ENCODE peak calls at places on chromosomes 11 and 22, in eight cellular contexts. R, S, X, D, Y, O, E and P are unnamed samples. For H3K9me3, the result is how much of the 10 kb centered on the place peaks cover.

GRCh38 chr11:1757861-1758610 is 5.7 kb downstream of the CTSD start:
- DNase-seq in R (no peak), D (peak), Y (no peak), X (no peak), O (no peak), S (no peak), E (no peak), P (peak)

GRCh38 chr11:118497831-118498230 is 29.4 kb upstream of the TTC36 start:
- DNase-seq in R (peak), D (no peak), O (no peak), E (no peak), X (no peak), Y (no peak), S (no peak), P (no peak)

GRCh38 chr22:33803371-33803770 is 116.9 kb downstream of the LARGE1 start:
- DNase-seq in X (no peak), E (no peak), R (peak), S (no peak), Y (no peak), O (peak), D (no peak), P (no peak)

GRCh38 chr22:22887621-22888503 is at the start of gene IGLL5:
- DNase-seq in R (no peak), Y (no peak), X (no peak), D (no peak), S (no peak), E (no peak), O (no peak), P (no peak)

GRCh38 chr11:21625982-21626381 is 566.9 kb upstream of the ANO5 start:
- DNase-seq in X (no peak), O (no peak), D (no peak), E (peak), Y (no peak), R (no peak), S (no peak), P (no peak)

GRCh38 chr11:8785457-8785856 is 102.9 kb downstream of the RPL27A start:
- DNase-seq in S (no peak), X (no peak), R (no peak), Y (no peak), D (no peak), O (no peak), E (no peak), P (no peak)

GRCh38 chr22:36292823-36293530 is 40.0 kb downstream of the APOL1 start:
- DNase-seq in E (no peak), X (no peak), D (peak), R (no peak), S (peak), Y (no peak), O (no peak), P (no peak)

GRCh38 chr11:34840736-34841386 is 75.3 kb downstream of the APIP start:
- DNase-seq in R (peak), S (no peak), Y (no peak), E (no peak), D (no peak), O (no peak), X (peak), P (peak)

GRCh38 chr22:43985532-43985931 is 30.3 kb downstream of the SAMM50 start:
- DNase-seq in R (no peak), S (no peak), D (no peak), Y (no peak), X (no peak), E (no peak), O (no peak), P (no peak)

GRCh38 chr22:32761251-32761903 is 40.1 kb upstream of the TIMP3 start:
- DNase-seq in R (peak), X (no peak), E (peak), S (no peak), Y (no peak), D (no peak), O (peak), P (no peak)

GRCh38 chr22:32826537-32826936 is 25.0 kb downstream of the TIMP3 start:
- DNase-seq in E (no peak), S (no peak), Y (no peak), R (no peak), X (no peak), D (no peak), O (no peak), P (no peak)

GRCh38 chr11:61972112-61972795 is 4.8 kb upstream of the FTH1 start:
- DNase-seq in D (peak), O (no peak), X (no peak), Y (no peak), E (no peak), R (no peak), S (no peak), P (no peak)

GRCh38 chr11:18014876-18015275 is 2.0 kb upstream of the SERGEF start:
- DNase-seq in Y (no peak), S (no peak), D (no peak), O (no peak), R (no peak), E (no peak), X (no peak), P (no peak)

GRCh38 chr22:28279888-28280287 is 360.8 kb upstream of the PITPNB start:
- DNase-seq in Y (no peak), R (peak), D (no peak), S (no peak), X (no peak), O (peak), E (no peak), P (no peak)

GRCh38 chr11:77084581-77085191 is 17.9 kb downstream of the CAPN5 start:
- DNase-seq in O (no peak), R (no peak), Y (no peak), D (peak), E (peak), S (no peak), X (no peak), P (no peak)

GRCh38 chr11:115944596-115944995 is 440.4 kb upstream of the CADM1 start:
- DNase-seq in D (no peak), X (no peak), S (no peak), E (no peak), R (no peak), Y (no peak), O (no peak), P (no peak)

GRCh38 chr22:37020192-37020479 is 594 bp downstream of the MPST start:
- DNase-seq in S (no peak), X (no peak), R (peak), O (no peak), Y (no peak), D (no peak), E (peak), P (no peak)

GRCh38 chr11:130691581-130691980 is 224.7 kb downstream of the SNX19 start:
- DNase-seq in Y (no peak), S (no peak), X (no peak), D (no peak), O (no peak), R (no peak), E (no peak), P (no peak)

GRCh38 chr11:4983851-4984250 is 10.8 kb upstream of the OR51L1 start:
- DNase-seq in D (no peak), S (no peak), X (no peak), O (no peak), E (no peak), R (no peak), Y (no peak), P (no peak)

GRCh38 chr11:34345012-34345804 is 12.6 kb downstream of the ABTB2 start:
- DNase-seq in Y (no peak), D (no peak), X (peak), E (no peak), O (no peak), S (peak), R (peak), P (no peak)

GRCh38 chr11:127199306-127199801 is 198.8 kb upstream of the KIRREL3 start:
- DNase-seq in O (no peak), S (no peak), E (no peak), Y (no peak), R (no peak), D (no peak), X (no peak), P (no peak)

GRCh38 chr22:31179345-31179744 is 19.4 kb downstream of the RNF185 start:
- DNase-seq in X (peak), R (peak), O (no peak), E (no peak), S (no peak), D (no peak), Y (no peak), P (no peak)

GRCh38 chr11:132186699-132187098 is 816.3 kb downstream of the NTM start:
- DNase-seq in R (no peak), O (no peak), Y (no peak), S (no peak), E (peak), X (no peak), D (no peak), P (no peak)

GRCh38 chr11:85423794-85424193 is 203.3 kb downstream of the DLG2 start:
- DNase-seq in R (no peak), E (no peak), X (no peak), Y (no peak), O (no peak), S (no peak), D (peak), P (no peak)

DNA sequence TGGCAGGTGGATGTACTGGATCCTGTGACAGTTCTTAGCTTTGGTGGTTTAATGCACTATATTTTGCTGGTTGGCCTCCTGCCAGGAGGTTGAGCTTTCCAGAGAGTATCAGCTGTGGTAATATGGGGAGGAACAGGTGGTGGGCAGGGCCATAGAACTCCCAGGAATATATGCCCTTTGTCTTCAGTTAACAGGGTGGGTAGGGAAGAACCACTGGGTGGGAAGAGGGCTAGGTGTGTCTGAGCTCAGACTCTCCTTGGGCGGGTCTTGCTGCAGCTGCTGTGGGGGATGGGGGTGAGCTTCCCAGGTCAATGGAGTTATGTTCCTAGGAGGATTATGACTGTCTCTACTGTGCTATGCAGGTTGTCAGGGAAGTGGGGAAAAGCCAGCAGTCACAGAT is 203.8 kb downstream of the DLG2 start:
- DNase-seq in E (no peak), X (no peak), S (no peak), Y (no peak), O (no peak), R (no peak), D (no peak), P (no peak)
- H3K9me3 ChIP-seq in E (under half), X (under half), S (under half), Y (under half), O (under half), R (under half), D (under half), P (under half)

DNA sequence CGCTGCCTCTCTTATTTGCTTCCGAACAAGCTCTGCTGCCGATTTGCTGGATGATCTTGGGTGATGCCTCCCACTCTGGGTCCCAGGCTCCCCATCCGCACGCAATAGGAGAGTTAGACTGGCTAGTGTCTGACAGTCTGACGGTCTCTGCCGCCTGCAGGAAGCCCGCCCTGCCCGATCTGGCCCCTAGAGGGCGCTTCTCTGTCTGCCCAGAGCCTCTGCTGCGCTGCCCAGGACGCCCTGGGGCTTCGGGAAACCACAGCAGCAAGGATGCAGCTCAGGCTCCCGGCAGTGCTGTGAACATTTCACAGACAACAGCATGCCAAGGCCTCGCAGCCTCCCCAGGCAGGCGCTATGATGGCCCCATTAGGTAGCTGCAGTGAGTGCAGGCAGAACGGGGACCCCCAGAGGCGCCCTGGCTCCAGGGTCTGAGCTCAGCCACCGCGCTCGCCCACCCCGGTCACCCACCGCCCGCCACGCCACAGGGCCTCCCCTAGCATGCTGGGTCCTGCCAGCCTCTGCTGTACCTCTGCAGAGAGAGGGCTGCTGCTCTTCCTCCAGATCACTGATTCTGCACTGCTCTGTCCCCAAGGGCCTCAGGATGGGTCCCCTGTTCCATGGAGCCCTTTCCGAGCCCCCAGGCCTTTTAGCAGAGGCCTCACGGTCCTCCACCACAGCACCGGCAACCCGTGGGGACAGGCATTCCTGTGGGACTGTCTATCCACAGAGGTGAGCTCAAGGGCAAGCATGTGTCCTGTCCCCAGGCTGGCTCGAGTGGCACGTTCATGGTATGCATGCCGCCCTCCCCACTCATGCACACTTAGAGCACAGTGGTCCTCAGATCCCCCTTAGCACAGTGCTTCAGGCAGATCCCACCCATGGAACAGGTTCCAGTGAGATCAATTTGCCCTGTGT is 4.3 kb upstream of the BAIAP2L2 start:
- DNase-seq in X (peak), Y (peak), R (peak), E (peak), O (peak), D (peak), S (peak), P (peak)
- H3K9me3 ChIP-seq in X (under half), Y (under half), R (under half), E (under half), O (under half), D (under half), S (under half), P (under half)

GRCh38 chr11:3359092-3359824 is 19.7 kb downstream of the ZNF195 start:
- DNase-seq in E (no peak), R (no peak), Y (no peak), D (no peak), S (no peak), X (no peak), O (no peak), P (no peak)
- H3K9me3 ChIP-seq in E (under half), R (half or more), Y (half or more), D (half or more), S (half or more), X (half or more), O (half or more), P (half or more)

GRCh38 chr11:74646964-74647363 is 54.6 kb downstream of the POLD3 start:
- DNase-seq in R (no peak), Y (no peak), O (no peak), S (no peak), X (no peak), E (no peak), D (no peak), P (no peak)
- H3K9me3 ChIP-seq in R (under half), Y (under half), O (under half), S (under half), X (under half), E (under half), D (under half), P (under half)

GRCh38 chr22:11626422-11626773 is 3901.6 kb upstream of the OR11H1 start:
- DNase-seq in O (no peak), S (no peak), Y (no peak), R (no peak), E (no peak), D (peak), X (no peak), P (no peak)

GRCh38 chr22:11629661-11630385 is 3898.2 kb upstream of the OR11H1 start:
- DNase-seq in S (no peak), Y (no peak), D (peak), E (no peak), O (no peak), R (no peak), X (no peak), P (no peak)

GRCh38 chr22:11628651-11629511 is 3899.1 kb upstream of the OR11H1 start:
- DNase-seq in R (no peak), Y (no peak), S (no peak), D (peak), O (no peak), X (no peak), E (no peak), P (no peak)

GRCh38 chr22:11627798-11628650 is 3900.0 kb upstream of the OR11H1 start:
- DNase-seq in D (peak), R (no peak), S (no peak), O (no peak), X (no peak), E (no peak), Y (no peak), P (no peak)

GRCh38 chr22:11627436-11627797 is 3900.6 kb upstream of the OR11H1 start:
- DNase-seq in Y (no peak), X (no peak), S (no peak), O (no peak), E (no peak), D (peak), R (no peak), P (no peak)
- H3K9me3 ChIP-seq in Y (under half), X (half or more), S (half or more), O (half or more), E (under half), D (under half), R (half or more), P (under half)

DNA sequence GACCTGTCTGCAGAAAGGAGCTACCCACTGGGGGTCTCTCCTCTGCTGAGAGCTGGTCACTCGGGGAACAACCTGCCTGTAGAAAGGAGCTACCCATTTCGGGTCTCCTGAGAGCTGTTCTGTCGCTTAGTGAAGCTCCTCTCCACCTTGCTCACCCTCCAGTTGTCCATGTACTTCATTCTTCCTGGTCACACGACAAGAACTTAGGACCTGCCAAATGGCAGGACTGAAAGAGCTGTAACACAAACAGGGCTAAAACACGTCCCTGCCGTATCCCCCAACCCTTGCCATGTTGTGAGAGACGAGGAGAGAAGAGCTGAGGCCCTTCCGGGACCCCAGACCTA is 24.1 kb upstream of the RNASEH2C start:
- DNase-seq in X (no peak), D (no peak), R (no peak), S (no peak), E (no peak), Y (no peak), O (no peak), P (no peak)
- H3K9me3 ChIP-seq in X (under half), D (under half), R (under half), S (under half), E (under half), Y (under half), O (under half), P (under half)

GRCh38 chr11:108708173-108708572 is 43.3 kb downstream of the DDX10 start:
- DNase-seq in O (no peak), E (no peak), R (no peak), S (no peak), Y (no peak), D (no peak), X (no peak), P (no peak)
- H3K9me3 ChIP-seq in O (under half), E (under half), R (under half), S (under half), Y (under half), D (under half), X (under half), P (under half)

GRCh38 chr11:58880166-58880565 is 35.7 kb upstream of the GLYATL2 start:
- DNase-seq in X (no peak), D (no peak), O (no peak), E (no peak), Y (no peak), R (no peak), S (no peak), P (no peak)
- H3K9me3 ChIP-seq in X (under half), D (under half), O (under half), E (under half), Y (under half), R (under half), S (under half), P (under half)

GRCh38 chr22:47215851-47216250 is 453.4 kb downstream of the TBC1D22A start:
- DNase-seq in S (no peak), D (no peak), E (no peak), Y (no peak), X (no peak), O (no peak), R (no peak), P (no peak)
- H3K9me3 ChIP-seq in S (under half), D (under half), E (under half), Y (under half), X (under half), O (under half), R (under half), P (under half)

GRCh38 chr11:74870485-74870884 is 78.4 kb downstream of the XRRA1 start:
- DNase-seq in X (peak), Y (no peak), O (peak), E (no peak), S (no peak), D (no peak), R (peak), P (peak)

GRCh38 chr11:74866557-74866956 is 82.3 kb downstream of the XRRA1 start:
- DNase-seq in R (no peak), O (no peak), Y (no peak), X (no peak), E (no peak), D (no peak), S (no peak), P (no peak)

GRCh38 chr11:74871037-74871436 is 77.9 kb downstream of the XRRA1 start:
- DNase-seq in Y (no peak), D (no peak), X (no peak), O (no peak), E (no peak), S (no peak), R (no peak), P (no peak)
- H3K9me3 ChIP-seq in Y (under half), D (half or more), X (half or more), O (under half), E (under half), S (half or more), R (under half), P (half or more)